ENCODE peak calls at places on chromosomes 6 and 20, in ten cellular contexts. One of them, this sample, is unnamed.

GRCh38 chr6:96787846-96788580 is 49.3 kb downstream of the GPR63 start:
- DNase-seq in transverse colon: no peak
- DNase-seq in ovary: no peak
- DNase-seq in endodermal cell: no peak
- DNase-seq in lower lobe of right lung: no peak
- DNase-seq in substantia nigra: no peak
- DNase-seq in fibroblast of lung: no peak
- DNase-seq in PC-9: no peak
- DNase-seq in CD4-positive, alpha-beta memory T cell: no peak
- DNase-seq in Panc1: no peak
- DNase-seq in this sample: no peak

GRCh38 chr6:133610271-133610840 is 278.6 kb upstream of the TCF21 start:
- DNase-seq in CD4-positive, alpha-beta memory T cell: no peak
- DNase-seq in endodermal cell: no peak
- DNase-seq in Panc1: no peak
- DNase-seq in substantia nigra: no peak
- DNase-seq in lower lobe of right lung: no peak
- DNase-seq in fibroblast of lung: peak; percentile 73
- DNase-seq in PC-9: no peak
- DNase-seq in ovary: no peak
- DNase-seq in transverse colon: no peak
- DNase-seq in this sample: no peak

GRCh38 chr6:16723833-16724232 is 37.4 kb downstream of the ATXN1 start:
- DNase-seq in PC-9: peak; percentile 54
- DNase-seq in ovary: no peak
- DNase-seq in Panc1: peak; percentile 78
- DNase-seq in lower lobe of right lung: no peak
- DNase-seq in fibroblast of lung: peak; percentile 93
- DNase-seq in CD4-positive, alpha-beta memory T cell: no peak
- DNase-seq in transverse colon: no peak
- DNase-seq in endodermal cell: peak; percentile 65
- DNase-seq in substantia nigra: no peak
- DNase-seq in this sample: no peak

GRCh38 chr6:160260283-160261119 is 1.9 kb upstream of the SLC22A2 start:
- DNase-seq in CD4-positive, alpha-beta memory T cell: no peak
- DNase-seq in ovary: no peak
- DNase-seq in transverse colon: no peak
- DNase-seq in fibroblast of lung: no peak
- DNase-seq in PC-9: no peak
- DNase-seq in endodermal cell: no peak
- DNase-seq in substantia nigra: no peak
- DNase-seq in lower lobe of right lung: no peak
- DNase-seq in Panc1: no peak
- DNase-seq in this sample: no peak

GRCh38 chr6:6546318-6547110 is 42.0 kb upstream of the LY86 start:
- DNase-seq in fibroblast of lung: peak; percentile 5
- DNase-seq in CD4-positive, alpha-beta memory T cell: no peak
- DNase-seq in transverse colon: peak; percentile 14
- DNase-seq in lower lobe of right lung: peak; percentile 65
- DNase-seq in ovary: no peak
- DNase-seq in Panc1: no peak
- DNase-seq in substantia nigra: no peak
- DNase-seq in PC-9: no peak
- DNase-seq in endodermal cell: peak; percentile 83
- DNase-seq in this sample: no peak

GRCh38 chr6:170045981-170046667 is 244.8 kb downstream of the DLL1 start:
- DNase-seq in CD4-positive, alpha-beta memory T cell: no peak
- DNase-seq in transverse colon: no peak
- DNase-seq in fibroblast of lung: no peak
- DNase-seq in PC-9: no peak
- DNase-seq in substantia nigra: no peak
- DNase-seq in Panc1: no peak
- DNase-seq in lower lobe of right lung: peak; percentile 34
- DNase-seq in endodermal cell: no peak
- DNase-seq in ovary: no peak
- DNase-seq in this sample: no peak

GRCh38 chr6:154508573-154509375 is 1.7 kb downstream of the CNKSR3 start:
- DNase-seq in lower lobe of right lung: no peak
- DNase-seq in Panc1: no peak
- DNase-seq in CD4-positive, alpha-beta memory T cell: no peak
- DNase-seq in ovary: no peak
- DNase-seq in PC-9: peak; percentile 87
- DNase-seq in endodermal cell: no peak
- DNase-seq in fibroblast of lung: peak; percentile 30
- DNase-seq in transverse colon: peak; percentile 57
- DNase-seq in substantia nigra: no peak
- DNase-seq in this sample: no peak

GRCh38 chr6:100435299-100435698 is 29.4 kb downstream of the SIM1 start:
- DNase-seq in Panc1: no peak
- DNase-seq in endodermal cell: no peak
- DNase-seq in transverse colon: no peak
- DNase-seq in fibroblast of lung: no peak
- DNase-seq in substantia nigra: no peak
- DNase-seq in ovary: no peak
- DNase-seq in CD4-positive, alpha-beta memory T cell: no peak
- DNase-seq in PC-9: peak; percentile 50
- DNase-seq in lower lobe of right lung: no peak
- DNase-seq in this sample: no peak

GRCh38 chr6:26571592-26572296 is 25.0 kb upstream of the ABT1 start:
- DNase-seq in transverse colon: peak; percentile 47
- DNase-seq in Panc1: peak; percentile 98
- DNase-seq in lower lobe of right lung: no peak
- DNase-seq in PC-9: peak; percentile 90
- DNase-seq in ovary: no peak
- DNase-seq in CD4-positive, alpha-beta memory T cell: peak; percentile 65
- DNase-seq in substantia nigra: no peak
- DNase-seq in endodermal cell: peak; percentile 91
- DNase-seq in fibroblast of lung: peak; percentile 91
- DNase-seq in this sample: no peak

GRCh38 chr20:57432874-57433491 is 41.8 kb downstream of the RBM38 start:
- DNase-seq in fibroblast of lung: no peak
- DNase-seq in endodermal cell: no peak
- DNase-seq in Panc1: no peak
- DNase-seq in substantia nigra: no peak
- DNase-seq in ovary: peak; percentile 48
- DNase-seq in CD4-positive, alpha-beta memory T cell: peak; percentile 77
- DNase-seq in lower lobe of right lung: peak; percentile 85
- DNase-seq in PC-9: peak; percentile 56
- DNase-seq in transverse colon: peak; percentile 79
- DNase-seq in this sample: no peak

GRCh38 chr6:111605100-111605748 is 454 bp downstream of the TRAF3IP2 start:
- DNase-seq in lower lobe of right lung: peak; percentile 78
- DNase-seq in endodermal cell: peak; percentile 87
- DNase-seq in transverse colon: peak; percentile 64
- DNase-seq in substantia nigra: no peak
- DNase-seq in ovary: peak; percentile 81
- DNase-seq in Panc1: no peak
- DNase-seq in PC-9: peak; percentile 34
- DNase-seq in CD4-positive, alpha-beta memory T cell: no peak
- DNase-seq in fibroblast of lung: peak; percentile 99
- DNase-seq in this sample: peak; percentile 93

GRCh38 chr6:35148167-35148741 is 7.1 kb upstream of the TCP11 start:
- DNase-seq in transverse colon: no peak
- DNase-seq in substantia nigra: no peak
- DNase-seq in Panc1: no peak
- DNase-seq in endodermal cell: peak; percentile 93
- DNase-seq in fibroblast of lung: peak; percentile 52
- DNase-seq in ovary: no peak
- DNase-seq in CD4-positive, alpha-beta memory T cell: no peak
- DNase-seq in lower lobe of right lung: no peak
- DNase-seq in PC-9: no peak
- DNase-seq in this sample: no peak

GRCh38 chr6:19836799-19837510 is at the start of gene ID4:
- DNase-seq in endodermal cell: peak; percentile 99
- DNase-seq in PC-9: no peak
- DNase-seq in fibroblast of lung: peak; percentile 91
- DNase-seq in ovary: peak; percentile 87
- DNase-seq in lower lobe of right lung: peak; percentile 95
- DNase-seq in CD4-positive, alpha-beta memory T cell: no peak
- DNase-seq in substantia nigra: peak; percentile 79
- DNase-seq in transverse colon: peak; percentile 90
- DNase-seq in Panc1: no peak
- DNase-seq in this sample: peak; percentile 99

GRCh38 chr20:39057143-39057542 is 95.0 kb downstream of the DHX35 start:
- DNase-seq in substantia nigra: no peak
- DNase-seq in fibroblast of lung: no peak
- DNase-seq in transverse colon: no peak
- DNase-seq in ovary: no peak
- DNase-seq in lower lobe of right lung: no peak
- DNase-seq in Panc1: no peak
- DNase-seq in endodermal cell: no peak
- DNase-seq in CD4-positive, alpha-beta memory T cell: no peak
- DNase-seq in PC-9: no peak
- DNase-seq in this sample: no peak

GRCh38 chr20:22583773-22584629 is at the start of gene FOXA2:
- DNase-seq in Panc1: no peak
- DNase-seq in substantia nigra: no peak
- DNase-seq in CD4-positive, alpha-beta memory T cell: no peak
- DNase-seq in transverse colon: peak; percentile 79
- DNase-seq in ovary: no peak
- DNase-seq in endodermal cell: peak; percentile 94
- DNase-seq in lower lobe of right lung: peak; percentile 88
- DNase-seq in PC-9: no peak
- DNase-seq in fibroblast of lung: no peak
- DNase-seq in this sample: no peak

GRCh38 chr6:94487371-94487770 is 1068.0 kb upstream of the EPHA7 start:
- DNase-seq in fibroblast of lung: no peak
- DNase-seq in lower lobe of right lung: no peak
- DNase-seq in CD4-positive, alpha-beta memory T cell: no peak
- DNase-seq in transverse colon: no peak
- DNase-seq in Panc1: no peak
- DNase-seq in endodermal cell: no peak
- DNase-seq in PC-9: no peak
- DNase-seq in ovary: no peak
- DNase-seq in substantia nigra: no peak
- DNase-seq in this sample: no peak
- H3K27ac ChIP-seq in fibroblast of lung: no peak overlapping the region
- H3K27ac ChIP-seq in lower lobe of right lung: no peak overlapping the region
- H3K27ac ChIP-seq in CD4-positive, alpha-beta memory T cell: no peak overlapping the region
- H3K27ac ChIP-seq in transverse colon: no peak overlapping the region
- H3K27ac ChIP-seq in Panc1: no peak overlapping the region
- H3K27ac ChIP-seq in endodermal cell: no peak overlapping the region
- H3K27ac ChIP-seq in PC-9: no peak overlapping the region
- H3K27ac ChIP-seq in ovary: no peak overlapping the region
- H3K27ac ChIP-seq in substantia nigra: no peak overlapping the region
- H3K27ac ChIP-seq in this sample: no peak overlapping the region

GRCh38 chr6:165776699-165777098 is 113.7 kb upstream of the PDE10A start:
- DNase-seq in CD4-positive, alpha-beta memory T cell: no peak
- DNase-seq in ovary: no peak
- DNase-seq in endodermal cell: no peak
- DNase-seq in substantia nigra: no peak
- DNase-seq in transverse colon: no peak
- DNase-seq in Panc1: no peak
- DNase-seq in PC-9: no peak
- DNase-seq in lower lobe of right lung: no peak
- DNase-seq in fibroblast of lung: no peak
- DNase-seq in this sample: no peak
- H3K27ac ChIP-seq in CD4-positive, alpha-beta memory T cell: no peak overlapping the region
- H3K27ac ChIP-seq in ovary: no peak overlapping the region
- H3K27ac ChIP-seq in endodermal cell: no peak overlapping the region
- H3K27ac ChIP-seq in substantia nigra: no peak overlapping the region
- H3K27ac ChIP-seq in transverse colon: no peak overlapping the region
- H3K27ac ChIP-seq in Panc1: no peak overlapping the region
- H3K27ac ChIP-seq in PC-9: no peak overlapping the region
- H3K27ac ChIP-seq in lower lobe of right lung: no peak overlapping the region
- H3K27ac ChIP-seq in fibroblast of lung: no peak overlapping the region
- H3K27ac ChIP-seq in this sample: no peak overlapping the region

DNA sequence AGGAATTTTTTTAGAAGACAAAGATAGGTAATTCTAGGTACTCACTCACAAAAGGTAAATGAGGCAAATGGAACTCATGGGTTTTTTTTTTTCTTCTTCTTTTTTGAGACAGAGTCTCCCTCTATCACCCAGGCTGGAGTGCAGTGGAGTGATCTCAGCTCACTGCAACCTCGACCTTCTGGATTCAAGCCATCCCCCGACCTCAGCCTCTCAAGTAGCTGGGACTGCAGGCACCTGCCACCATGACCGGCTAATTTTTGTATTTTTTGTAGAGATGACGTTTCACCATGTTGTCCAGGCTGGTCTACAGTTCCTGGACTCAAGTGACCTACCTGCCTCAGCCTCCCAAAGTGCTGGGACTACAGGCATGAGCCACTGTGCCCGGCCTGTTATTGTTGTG is 126.1 kb downstream of the LRRC1 start:
- DNase-seq in CD4-positive, alpha-beta memory T cell: no peak
- DNase-seq in transverse colon: no peak
- DNase-seq in endodermal cell: no peak
- DNase-seq in substantia nigra: no peak
- DNase-seq in ovary: no peak
- DNase-seq in fibroblast of lung: no peak
- DNase-seq in lower lobe of right lung: no peak
- DNase-seq in Panc1: no peak
- DNase-seq in PC-9: no peak
- DNase-seq in this sample: no peak
- H3K27ac ChIP-seq in CD4-positive, alpha-beta memory T cell: no peak overlapping the region
- H3K27ac ChIP-seq in transverse colon: no peak overlapping the region
- H3K27ac ChIP-seq in endodermal cell: no peak overlapping the region
- H3K27ac ChIP-seq in substantia nigra: no peak overlapping the region
- H3K27ac ChIP-seq in ovary: no peak overlapping the region
- H3K27ac ChIP-seq in fibroblast of lung: no peak overlapping the region
- H3K27ac ChIP-seq in lower lobe of right lung: no peak overlapping the region
- H3K27ac ChIP-seq in Panc1: no peak overlapping the region
- H3K27ac ChIP-seq in PC-9: no peak overlapping the region
- H3K27ac ChIP-seq in this sample: no peak overlapping the region

GRCh38 chr20:49319204-49319809 is 41.5 kb upstream of the ZNFX1 start:
- DNase-seq in CD4-positive, alpha-beta memory T cell: no peak
- DNase-seq in Panc1: no peak
- DNase-seq in endodermal cell: peak; percentile 75
- DNase-seq in fibroblast of lung: no peak
- DNase-seq in lower lobe of right lung: no peak
- DNase-seq in PC-9: no peak
- DNase-seq in transverse colon: no peak
- DNase-seq in ovary: no peak
- DNase-seq in substantia nigra: no peak
- DNase-seq in this sample: no peak

GRCh38 chr20:49313271-49313670 is 35.4 kb upstream of the ZNFX1 start:
- DNase-seq in Panc1: no peak
- DNase-seq in fibroblast of lung: no peak
- DNase-seq in ovary: no peak
- DNase-seq in lower lobe of right lung: no peak
- DNase-seq in transverse colon: no peak
- DNase-seq in endodermal cell: no peak
- DNase-seq in PC-9: no peak
- DNase-seq in substantia nigra: no peak
- DNase-seq in CD4-positive, alpha-beta memory T cell: no peak
- DNase-seq in this sample: no peak

GRCh38 chr20:49318091-49318429 is 40.2 kb upstream of the ZNFX1 start:
- DNase-seq in CD4-positive, alpha-beta memory T cell: no peak
- DNase-seq in lower lobe of right lung: no peak
- DNase-seq in PC-9: no peak
- DNase-seq in fibroblast of lung: no peak
- DNase-seq in ovary: no peak
- DNase-seq in Panc1: no peak
- DNase-seq in substantia nigra: no peak
- DNase-seq in transverse colon: no peak
- DNase-seq in endodermal cell: no peak
- DNase-seq in this sample: no peak

GRCh38 chr20:49318430-49319203 is 40.8 kb upstream of the ZNFX1 start:
- DNase-seq in ovary: no peak
- DNase-seq in CD4-positive, alpha-beta memory T cell: peak; percentile 17
- DNase-seq in Panc1: no peak
- DNase-seq in lower lobe of right lung: peak; percentile 54
- DNase-seq in fibroblast of lung: no peak
- DNase-seq in substantia nigra: no peak
- DNase-seq in PC-9: no peak
- DNase-seq in endodermal cell: peak; percentile 76
- DNase-seq in transverse colon: no peak
- DNase-seq in this sample: no peak

GRCh38 chr20:49316704-49317103 is 38.8 kb upstream of the ZNFX1 start:
- DNase-seq in CD4-positive, alpha-beta memory T cell: no peak
- DNase-seq in Panc1: no peak
- DNase-seq in ovary: no peak
- DNase-seq in transverse colon: no peak
- DNase-seq in substantia nigra: no peak
- DNase-seq in fibroblast of lung: no peak
- DNase-seq in PC-9: no peak
- DNase-seq in endodermal cell: no peak
- DNase-seq in lower lobe of right lung: no peak
- DNase-seq in this sample: no peak
- H3K27ac ChIP-seq in CD4-positive, alpha-beta memory T cell: no peak overlapping the region
- H3K27ac ChIP-seq in Panc1: no peak overlapping the region
- H3K27ac ChIP-seq in ovary: no peak overlapping the region
- H3K27ac ChIP-seq in transverse colon: no peak overlapping the region
- H3K27ac ChIP-seq in substantia nigra: no peak overlapping the region
- H3K27ac ChIP-seq in fibroblast of lung: no peak overlapping the region
- H3K27ac ChIP-seq in PC-9: no peak overlapping the region
- H3K27ac ChIP-seq in endodermal cell: no peak overlapping the region
- H3K27ac ChIP-seq in lower lobe of right lung: no peak overlapping the region
- H3K27ac ChIP-seq in this sample: no peak overlapping the region